ENCODE peak calls at places on chromosomes 4 and X, in seven cellular contexts. One of them, this sample, is unnamed.

GRCh38 chr4:76641351-76641750 is 206.3 kb downstream of the SHROOM3 start:
- DNase-seq in GM23338: no peak
- DNase-seq in pancreas: no peak
- DNase-seq in IMR-90: no peak
- DNase-seq in mesothelial cell of epicardium: no peak
- DNase-seq in bronchial epithelial cell: no peak
- DNase-seq in neural crest cell: no peak
- DNase-seq in this sample: no peak

GRCh38 chr4:120826449-120826848 is 96.1 kb downstream of the PRDM5 start:
- DNase-seq in bronchial epithelial cell: no peak
- DNase-seq in pancreas: no peak
- DNase-seq in GM23338: no peak
- DNase-seq in IMR-90: no peak
- DNase-seq in mesothelial cell of epicardium: no peak
- DNase-seq in neural crest cell: no peak
- DNase-seq in this sample: no peak

GRCh38 chr4:80461412-80461811 is 125.9 kb downstream of the CFAP299 start:
- DNase-seq in mesothelial cell of epicardium: no peak
- DNase-seq in neural crest cell: no peak
- DNase-seq in GM23338: peak; percentile 64
- DNase-seq in pancreas: no peak
- DNase-seq in IMR-90: no peak
- DNase-seq in bronchial epithelial cell: peak; percentile 89
- DNase-seq in this sample: no peak

GRCh38 chr4:2343476-2343875 is 75.0 kb downstream of the ZFYVE28 start:
- DNase-seq in bronchial epithelial cell: no peak
- DNase-seq in GM23338: no peak
- DNase-seq in pancreas: no peak
- DNase-seq in neural crest cell: no peak
- DNase-seq in mesothelial cell of epicardium: no peak
- DNase-seq in IMR-90: no peak
- DNase-seq in this sample: no peak

GRCh38 chr4:130486186-130486585 is 1390.2 kb downstream of the C4orf33 start:
- DNase-seq in IMR-90: peak; percentile 49
- DNase-seq in pancreas: no peak
- DNase-seq in mesothelial cell of epicardium: no peak
- DNase-seq in neural crest cell: no peak
- DNase-seq in bronchial epithelial cell: no peak
- DNase-seq in GM23338: no peak
- DNase-seq in this sample: peak; percentile 62

GRCh38 chrX:46865281-46865680 is 28.4 kb downstream of the RP2 start:
- DNase-seq in GM23338: no peak
- DNase-seq in pancreas: no peak
- DNase-seq in bronchial epithelial cell: peak; percentile 48
- DNase-seq in mesothelial cell of epicardium: no peak
- DNase-seq in neural crest cell: no peak
- DNase-seq in IMR-90: peak; percentile 77
- DNase-seq in this sample: peak; percentile 56

GRCh38 chrX:3950373-3950772 is 236.9 kb upstream of the PRKX start:
- DNase-seq in IMR-90: no peak
- DNase-seq in mesothelial cell of epicardium: no peak
- DNase-seq in pancreas: no peak
- DNase-seq in GM23338: no peak
- DNase-seq in neural crest cell: no peak
- DNase-seq in bronchial epithelial cell: no peak
- DNase-seq in this sample: no peak

GRCh38 chrX:54427837-54428424 is 12.3 kb upstream of the TSR2 start:
- DNase-seq in neural crest cell: no peak
- DNase-seq in IMR-90: no peak
- DNase-seq in mesothelial cell of epicardium: no peak
- DNase-seq in GM23338: no peak
- DNase-seq in bronchial epithelial cell: no peak
- DNase-seq in pancreas: no peak
- DNase-seq in this sample: no peak

GRCh38 chr4:26083987-26084386 is 170.0 kb downstream of the SMIM20 start:
- DNase-seq in GM23338: no peak
- DNase-seq in pancreas: no peak
- DNase-seq in IMR-90: peak; percentile 95
- DNase-seq in mesothelial cell of epicardium: no peak
- DNase-seq in bronchial epithelial cell: peak; percentile 91
- DNase-seq in neural crest cell: no peak
- DNase-seq in this sample: peak; percentile 89

GRCh38 chr4:71188197-71188625 is 150.6 kb upstream of the SLC4A4 start:
- DNase-seq in bronchial epithelial cell: no peak
- DNase-seq in pancreas: no peak
- DNase-seq in neural crest cell: no peak
- DNase-seq in GM23338: peak; percentile 70
- DNase-seq in IMR-90: no peak
- DNase-seq in mesothelial cell of epicardium: no peak
- DNase-seq in this sample: peak; percentile 38

GRCh38 chr4:76605099-76605563 is 170.1 kb downstream of the SHROOM3 start:
- DNase-seq in IMR-90: peak; percentile 40
- DNase-seq in pancreas: no peak
- DNase-seq in mesothelial cell of epicardium: no peak
- DNase-seq in neural crest cell: no peak
- DNase-seq in GM23338: no peak
- DNase-seq in bronchial epithelial cell: no peak
- DNase-seq in this sample: no peak

GRCh38 chrX:6021316-6022091 is 207.2 kb downstream of the NLGN4X start:
- DNase-seq in IMR-90: peak; percentile 0
- DNase-seq in GM23338: peak; percentile 69
- DNase-seq in bronchial epithelial cell: peak; percentile 51
- DNase-seq in mesothelial cell of epicardium: no peak
- DNase-seq in neural crest cell: peak; percentile 69
- DNase-seq in pancreas: no peak
- DNase-seq in this sample: peak; percentile 44

GRCh38 chr4:127634181-127634580 is 1.4 kb downstream of the INTU start:
- DNase-seq in neural crest cell: no peak
- DNase-seq in bronchial epithelial cell: peak; percentile 26
- DNase-seq in pancreas: no peak
- DNase-seq in GM23338: no peak
- DNase-seq in IMR-90: peak; percentile 92
- DNase-seq in mesothelial cell of epicardium: no peak
- DNase-seq in this sample: peak; percentile 64

GRCh38 chr4:156419080-156419638 is 465.5 kb upstream of the CTSO start:
- DNase-seq in GM23338: no peak
- DNase-seq in bronchial epithelial cell: no peak
- DNase-seq in IMR-90: no peak
- DNase-seq in pancreas: no peak
- DNase-seq in neural crest cell: no peak
- DNase-seq in mesothelial cell of epicardium: no peak
- DNase-seq in this sample: no peak

GRCh38 chr4:15690020-15690809 is 8.6 kb downstream of the FAM200B start:
- DNase-seq in bronchial epithelial cell: peak; percentile 91
- DNase-seq in neural crest cell: no peak
- DNase-seq in pancreas: no peak
- DNase-seq in mesothelial cell of epicardium: no peak
- DNase-seq in IMR-90: peak; percentile 93
- DNase-seq in GM23338: peak; percentile 87
- DNase-seq in this sample: peak; percentile 95

GRCh38 chr4:116357758-116358157 is 727.6 kb downstream of the TRAM1L1 start:
- DNase-seq in GM23338: peak; percentile 14
- DNase-seq in neural crest cell: no peak
- DNase-seq in pancreas: peak; percentile 65
- DNase-seq in bronchial epithelial cell: peak; percentile 39
- DNase-seq in IMR-90: no peak
- DNase-seq in mesothelial cell of epicardium: no peak
- DNase-seq in this sample: peak; percentile 65

GRCh38 chrX:74537011-74537390 is 77.4 kb downstream of the RLIM start:
- DNase-seq in GM23338: peak; percentile 31
- DNase-seq in bronchial epithelial cell: peak; percentile 2
- DNase-seq in pancreas: no peak
- DNase-seq in neural crest cell: no peak
- DNase-seq in IMR-90: peak; percentile 33
- DNase-seq in mesothelial cell of epicardium: no peak
- DNase-seq in this sample: peak; percentile 40

GRCh38 chrX:53882331-53882730 is 161.9 kb downstream of the PHF8 start:
- DNase-seq in mesothelial cell of epicardium: no peak
- DNase-seq in bronchial epithelial cell: peak; percentile 84
- DNase-seq in GM23338: no peak
- DNase-seq in IMR-90: peak; percentile 76
- DNase-seq in pancreas: peak; percentile 44
- DNase-seq in neural crest cell: no peak
- DNase-seq in this sample: no peak

GRCh38 chr4:3276961-3277360 is 15.9 kb upstream of the RGS12 start:
- DNase-seq in neural crest cell: no peak
- DNase-seq in pancreas: no peak
- DNase-seq in bronchial epithelial cell: no peak
- DNase-seq in IMR-90: peak; percentile 75
- DNase-seq in GM23338: no peak
- DNase-seq in mesothelial cell of epicardium: no peak
- DNase-seq in this sample: peak; percentile 71

GRCh38 chr4:150217804-150218203 is 139.6 kb downstream of the DCLK2 start:
- DNase-seq in pancreas: peak; percentile 49
- DNase-seq in mesothelial cell of epicardium: no peak
- DNase-seq in neural crest cell: no peak
- DNase-seq in bronchial epithelial cell: no peak
- DNase-seq in GM23338: no peak
- DNase-seq in IMR-90: no peak
- DNase-seq in this sample: no peak

GRCh38 chr4:72613959-72614358 is 44.9 kb upstream of the ADAMTS3 start:
- DNase-seq in neural crest cell: no peak
- DNase-seq in pancreas: no peak
- DNase-seq in mesothelial cell of epicardium: no peak
- DNase-seq in IMR-90: no peak
- DNase-seq in bronchial epithelial cell: peak; percentile 7
- DNase-seq in GM23338: no peak
- DNase-seq in this sample: no peak

DNA sequence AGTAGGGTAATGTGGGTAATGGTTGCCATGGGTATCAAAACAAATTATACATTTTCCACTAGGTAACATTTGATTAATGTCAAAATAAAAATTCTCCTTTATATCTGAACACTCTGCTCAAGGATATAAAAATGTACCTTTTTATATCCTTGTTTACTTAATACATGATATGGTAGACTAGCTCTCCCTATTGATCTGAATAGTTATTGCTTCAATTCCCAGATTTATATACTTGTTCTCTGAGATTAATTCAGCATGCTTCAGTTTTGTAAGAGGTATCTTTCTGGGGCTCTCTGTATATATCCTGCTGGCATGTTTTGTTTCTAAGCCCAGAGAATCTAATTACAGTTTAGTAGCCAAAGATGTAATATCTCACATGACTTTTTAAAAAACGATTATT is 169.7 kb downstream of the NPNT start:
- DNase-seq in bronchial epithelial cell: no peak
- DNase-seq in IMR-90: no peak
- DNase-seq in GM23338: no peak
- DNase-seq in neural crest cell: no peak
- DNase-seq in mesothelial cell of epicardium: no peak
- DNase-seq in pancreas: no peak
- DNase-seq in this sample: no peak
- TF ChIP-seq CTCF in bronchial epithelial cell: no peak
- TF ChIP-seq CTCF in IMR-90: no peak
- TF ChIP-seq CTCF in GM23338: no peak
- TF ChIP-seq CTCF in neural crest cell: no peak
- TF ChIP-seq CTCF in mesothelial cell of epicardium: no peak
- TF ChIP-seq CTCF in pancreas: no peak
- TF ChIP-seq CTCF in this sample: no peak

DNA sequence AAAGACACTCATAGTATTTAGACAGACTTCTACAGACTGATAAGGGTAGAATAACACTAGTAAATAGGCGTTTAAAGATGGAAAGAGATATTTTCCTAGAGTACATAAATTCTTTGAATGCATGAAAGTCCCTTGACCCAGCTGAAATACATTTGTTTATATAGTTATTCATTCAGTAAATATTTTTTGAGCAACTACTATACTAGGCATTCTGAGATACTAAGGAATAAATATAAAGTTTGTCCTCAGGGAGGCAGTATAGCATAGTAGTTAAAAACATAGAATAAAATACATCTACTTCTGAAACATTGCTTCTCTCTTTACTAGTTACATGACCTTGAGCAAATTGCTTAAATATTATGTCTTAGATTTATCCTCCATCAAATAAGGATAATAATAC is 27.4 kb downstream of the HMGN5 start:
- DNase-seq in pancreas: no peak
- DNase-seq in IMR-90: peak; percentile 37
- DNase-seq in bronchial epithelial cell: peak; percentile 39
- DNase-seq in neural crest cell: no peak
- DNase-seq in GM23338: peak; percentile 24
- DNase-seq in mesothelial cell of epicardium: no peak
- DNase-seq in this sample: peak; percentile 38
- TF ChIP-seq CTCF in pancreas: no peak
- TF ChIP-seq CTCF in IMR-90: peak; percentile 48
- TF ChIP-seq CTCF in bronchial epithelial cell: no peak
- TF ChIP-seq CTCF in neural crest cell: peak; percentile 57
- TF ChIP-seq CTCF in GM23338: no peak
- TF ChIP-seq CTCF in mesothelial cell of epicardium: no peak
- TF ChIP-seq CTCF in this sample: no peak

DNA sequence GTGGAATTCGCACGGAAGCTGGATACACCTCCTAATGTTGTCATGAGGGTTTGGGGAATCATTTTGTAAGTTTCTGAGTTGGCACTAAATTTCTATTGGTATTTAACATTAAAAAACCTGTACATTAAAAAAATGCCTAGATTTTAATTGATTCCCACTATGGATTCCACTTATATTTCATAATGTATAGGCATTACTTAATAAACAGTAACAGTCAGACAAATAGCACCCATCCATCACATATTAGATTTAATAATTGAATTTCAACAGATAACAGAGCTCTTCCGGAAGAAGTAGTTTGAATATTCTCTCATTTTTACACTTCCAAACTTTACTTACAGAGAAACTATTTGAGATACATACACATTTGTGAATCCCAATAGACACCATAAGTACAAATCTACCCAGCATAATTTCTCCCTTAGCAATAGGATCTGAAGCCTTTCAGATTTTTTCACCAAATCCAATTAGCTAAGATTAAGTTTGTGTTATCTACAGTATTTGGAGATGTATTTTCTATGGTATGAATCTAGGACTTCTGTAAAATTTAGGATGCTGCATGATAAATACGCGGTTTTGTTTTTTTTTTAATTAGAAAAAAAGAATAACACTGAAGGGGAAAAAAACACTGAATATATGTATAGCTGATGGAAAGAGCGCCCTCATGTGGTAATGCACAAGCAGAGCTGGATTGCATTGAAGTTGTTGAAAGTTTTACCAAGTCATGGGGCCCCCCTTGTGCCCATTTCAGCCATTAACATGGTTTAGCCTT is 12.2 kb upstream of the ODAM start:
- DNase-seq in bronchial epithelial cell: peak; percentile 44
- DNase-seq in mesothelial cell of epicardium: no peak
- DNase-seq in pancreas: no peak
- DNase-seq in GM23338: peak; percentile 83
- DNase-seq in neural crest cell: peak; percentile 34
- DNase-seq in IMR-90: peak; percentile 48
- DNase-seq in this sample: peak; percentile 32
- TF ChIP-seq CTCF in bronchial epithelial cell: peak; percentile 78
- TF ChIP-seq CTCF in mesothelial cell of epicardium: peak; percentile 75
- TF ChIP-seq CTCF in pancreas: no peak
- TF ChIP-seq CTCF in GM23338: peak; percentile 76
- TF ChIP-seq CTCF in neural crest cell: peak; percentile 87
- TF ChIP-seq CTCF in IMR-90: peak; percentile 66
- TF ChIP-seq CTCF in this sample: peak; percentile 71

DNA sequence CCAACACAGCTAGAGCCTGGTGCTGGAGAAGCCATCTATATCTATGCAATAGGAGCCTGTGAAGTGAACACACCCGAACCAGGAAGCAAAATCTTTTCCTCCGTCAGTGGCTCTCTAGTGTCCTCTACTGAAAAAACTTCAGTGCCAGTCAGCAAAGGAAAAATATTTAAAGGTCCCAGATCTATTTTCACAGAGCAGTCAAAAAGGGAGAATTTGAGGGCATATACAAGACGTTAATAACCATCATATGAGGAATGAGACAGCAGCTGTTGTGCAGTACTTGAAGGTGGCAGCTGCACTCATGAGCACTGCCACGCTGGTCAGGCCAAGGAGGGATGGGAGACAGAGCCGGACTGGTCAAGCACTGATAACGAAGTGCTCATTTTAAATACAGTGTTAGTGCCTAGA is 14.4 kb downstream of the MCUB start:
- DNase-seq in bronchial epithelial cell: no peak
- DNase-seq in pancreas: no peak
- DNase-seq in mesothelial cell of epicardium: no peak
- DNase-seq in neural crest cell: no peak
- DNase-seq in GM23338: peak; percentile 28
- DNase-seq in IMR-90: no peak
- DNase-seq in this sample: no peak
- TF ChIP-seq CTCF in bronchial epithelial cell: peak; percentile 24
- TF ChIP-seq CTCF in pancreas: no peak
- TF ChIP-seq CTCF in mesothelial cell of epicardium: no peak
- TF ChIP-seq CTCF in neural crest cell: no peak
- TF ChIP-seq CTCF in GM23338: peak; percentile 49
- TF ChIP-seq CTCF in IMR-90: no peak
- TF ChIP-seq CTCF in this sample: no peak